ENCODE peak calls at places on chromosomes 3 and 15, in five cellular contexts. C, A, Y, H and K are unnamed samples.
A peak's percentile ranks its signal among the peaks of the same experiment; 100 is the strongest.

GRCh38 chr3:123289336-123290106 is 87.8 kb downstream of the SEC22A start:
- DNase-seq in C (no peak), A (no peak), Y (no peak), H (no peak), K (no peak)

GRCh38 chr3:81864273-81864672 is 102.8 kb upstream of the GBE1 start:
- DNase-seq in C (no peak), A (no peak), Y (no peak), H (no peak), K (no peak)

GRCh38 chr15:91537868-91538267 is 315.6 kb upstream of the SLCO3A1 start:
- DNase-seq in C (no peak), A (no peak), Y (no peak), H (no peak), K (no peak)

GRCh38 chr15:73849641-73850040 is 23.7 kb upstream of the TBC1D21 start:
- DNase-seq in C (no peak), A (no peak), Y (no peak), H (no peak), K (no peak)

GRCh38 chr3:50612973-50613851 is 1.6 kb upstream of the CISH start:
- DNase-seq in C (no peak), A (no peak), Y (no peak), H (no peak), K (no peak)

GRCh38 chr3:127857270-127857801 is 35.0 kb upstream of the MGLL start:
- DNase-seq in C (no peak), A (peak; percentile 52), Y (peak; percentile 49), H (no peak), K (no peak)

GRCh38 chr15:38202356-38202755 is 50.3 kb upstream of the SPRED1 start:
- DNase-seq in C (no peak), A (no peak), Y (no peak), H (no peak), K (no peak)

GRCh38 chr3:178880274-178880673 is 191.3 kb downstream of the ZMAT3 start:
- DNase-seq in C (no peak), A (no peak), Y (no peak), H (no peak), K (no peak)

GRCh38 chr3:138949445-138950005 is 2.5 kb downstream of the FOXL2NB start:
- DNase-seq in C (no peak), A (no peak), Y (no peak), H (no peak), K (no peak)

GRCh38 chr3:171876651-171877272 is 33.6 kb downstream of the TMEM212 start:
- DNase-seq in C (no peak), A (no peak), Y (no peak), H (no peak), K (no peak)

GRCh38 chr15:88835119-88835518 is 31.9 kb downstream of the ACAN start:
- DNase-seq in C (no peak), A (no peak), Y (no peak), H (no peak), K (no peak)

GRCh38 chr3:159629329-159630084 is 359.1 kb upstream of the IL12A start:
- DNase-seq in C (no peak), A (no peak), Y (no peak), H (no peak), K (no peak)

GRCh38 chr3:151426337-151426648 is 34.6 kb downstream of the IGSF10 start:
- DNase-seq in C (no peak), A (no peak), Y (peak; percentile 45), H (no peak), K (no peak)

GRCh38 chr3:162224736-162225135 is 728.1 kb downstream of the OTOL1 start:
- DNase-seq in C (no peak), A (no peak), Y (no peak), H (no peak), K (no peak)

GRCh38 chr3:154778057-154778456 is 302.1 kb upstream of the MME start:
- DNase-seq in C (no peak), A (no peak), Y (no peak), H (no peak), K (no peak)

GRCh38 chr3:73432021-73432722 is 192.6 kb downstream of the PDZRN3 start:
- DNase-seq in C (no peak), A (peak; percentile 40), Y (peak; percentile 48), H (no peak), K (no peak)

GRCh38 chr3:184320099-184320445 is 5.7 kb downstream of the EIF4G1 start:
- DNase-seq in C (no peak), A (peak; percentile 93), Y (peak; percentile 29), H (no peak), K (no peak)

GRCh38 chr3:123480428-123480827 is 31.5 kb upstream of the ADCY5 start:
- DNase-seq in C (no peak), A (no peak), Y (peak; percentile 44), H (no peak), K (no peak)

GRCh38 chr15:94119923-94120775 is 111.2 kb upstream of the MCTP2 start:
- DNase-seq in C (no peak), A (peak; percentile 64), Y (peak; percentile 58), H (no peak), K (no peak)

GRCh38 chr3:4588410-4588809 is 95.3 kb downstream of the ITPR1 start:
- DNase-seq in C (no peak), A (no peak), Y (no peak), H (no peak), K (no peak)

GRCh38 chr15:68258684-68259083 is 18.9 kb upstream of the FEM1B start:
- DNase-seq in C (no peak), A (no peak), Y (no peak), H (no peak), K (no peak)

GRCh38 chr3:161275919-161276318 is 54.8 kb downstream of the NMD3 start:
- DNase-seq in C (no peak), A (no peak), Y (no peak), H (no peak), K (no peak)

GRCh38 chr3:187520027-187520945 is 149.9 kb downstream of the SST start:
- DNase-seq in C (no peak), A (no peak), Y (no peak), H (no peak), K (no peak)

GRCh38 chr3:10004506-10004905 is 17.9 kb upstream of the EMC3 start:
- DNase-seq in C (no peak), A (no peak), Y (no peak), H (no peak), K (no peak)

GRCh38 chr3:30770387-30770786 is 124.1 kb downstream of the GADL1 start:
- DNase-seq in C (no peak), A (no peak), Y (no peak), H (no peak), K (no peak)

GRCh38 chr3:49992351-49992750 is 52.4 kb downstream of the RBM6 start:
- DNase-seq in C (no peak), A (no peak), Y (no peak), H (no peak), K (no peak)

GRCh38 chr3:15553749-15554148 is 32.2 kb upstream of the COLQ start:
- DNase-seq in C (no peak), A (no peak), Y (no peak), H (no peak), K (no peak)

GRCh38 chr3:27681249-27681748 is 40.8 kb downstream of the EOMES start:
- DNase-seq in C (no peak), A (peak; percentile 50), Y (peak; percentile 68), H (no peak), K (no peak)

GRCh38 chr15:66231421-66232266 is 21.9 kb downstream of the MEGF11 start:
- DNase-seq in C (no peak), A (peak; percentile 13), Y (no peak), H (no peak), K (no peak)

GRCh38 chr3:149267565-149267964 is 45.9 kb upstream of the CP start:
- DNase-seq in C (no peak), A (no peak), Y (no peak), H (no peak), K (no peak)

GRCh38 chr15:36903922-36904479 is 196.3 kb downstream of the MEIS2 start:
- DNase-seq in C (no peak), A (no peak), Y (no peak), H (no peak), K (no peak)